ENCODE peak calls at places on chromosomes 16 and 17, in six cellular contexts. Y, E, M, D, F and I are unnamed samples.

GRCh38 chr17:8665681-8666080 is 35.2 kb upstream of the MYH10 start:
- DNase-seq in Y (no peak), E (no peak), F (no peak), M (no peak), D (no peak), I (no peak)

GRCh38 chr16:75340715-75341500 is 89.5 kb upstream of the BCAR1 start:
- DNase-seq in M (peak; percentile 21), D (no peak), Y (no peak), E (peak; percentile 59), F (peak; percentile 39), I (no peak)

GRCh38 chr17:7404737-7405412 is 978 bp upstream of the TMEM256 start:
- DNase-seq in F (peak; percentile 89), E (peak; percentile 83), Y (no peak), D (peak; percentile 90), M (no peak), I (no peak)

GRCh38 chr16:51731160-51731559 is 580.1 kb upstream of the SALL1 start:
- DNase-seq in E (no peak), D (no peak), F (no peak), Y (no peak), M (no peak), I (no peak)

GRCh38 chr16:87244646-87245197 is 72.5 kb downstream of the C16orf95 start:
- DNase-seq in E (no peak), M (no peak), D (no peak), F (no peak), Y (no peak), I (no peak)

GRCh38 chr17:73988110-73988509 is 215.4 kb upstream of the RPL38 start:
- DNase-seq in D (no peak), F (no peak), Y (no peak), E (no peak), M (no peak), I (no peak)

GRCh38 chr17:33297643-33298042 is 4.5 kb upstream of the ASIC2 start:
- DNase-seq in M (no peak), E (no peak), Y (no peak), F (no peak), D (no peak), I (no peak)

GRCh38 chr16:30379165-30379783 is 3.1 kb downstream of the SEPTIN1 start:
- DNase-seq in E (no peak), Y (no peak), M (no peak), D (no peak), F (no peak), I (no peak)

GRCh38 chr16:66873685-66874055 is 6.6 kb upstream of the PDP2 start:
- DNase-seq in Y (no peak), D (no peak), E (no peak), M (no peak), F (no peak), I (no peak)

GRCh38 chr16:56424404-56424765 is 960 bp downstream of the AMFR start:
- DNase-seq in M (no peak), F (no peak), E (peak; percentile 51), Y (no peak), D (no peak), I (no peak)

DNA sequence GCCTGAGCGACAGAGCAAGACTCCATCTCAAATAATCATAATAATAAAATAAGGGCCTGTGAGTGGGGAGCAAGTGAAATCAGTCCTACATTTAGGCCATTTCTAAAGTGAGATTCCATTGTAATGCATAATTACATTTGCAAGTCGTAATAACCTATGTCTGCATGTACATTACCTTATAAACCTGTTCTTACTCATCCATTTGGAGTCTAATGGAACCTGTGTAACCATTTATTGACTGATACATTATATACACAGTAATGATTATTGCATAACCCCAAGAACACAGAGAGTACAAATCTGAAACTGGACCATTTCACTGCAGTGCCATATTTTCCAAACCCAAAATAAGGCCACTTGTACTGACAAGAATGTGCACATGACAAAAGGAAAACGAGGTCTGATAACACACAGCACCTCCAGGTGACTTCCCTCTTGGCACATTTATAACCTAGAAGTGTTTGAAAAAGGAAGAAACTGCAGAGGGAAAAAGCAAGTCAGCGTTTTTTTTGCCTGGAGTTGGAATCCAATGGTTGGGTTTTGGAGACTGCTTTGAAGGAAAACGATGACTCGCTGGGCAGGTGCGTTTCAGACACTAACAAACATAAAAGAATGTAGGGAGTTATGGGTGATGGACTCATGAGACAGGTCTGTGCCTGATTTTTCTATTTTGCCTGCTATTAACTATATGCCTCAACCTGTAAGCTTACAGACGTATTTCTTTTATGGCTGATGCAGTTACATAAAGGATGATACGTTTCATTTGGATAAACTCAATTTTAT is 63.6 kb upstream of the KIFC3 start:
- DNase-seq in M (peak; percentile 57), E (no peak), F (no peak), Y (no peak), D (no peak), I (no peak)
- TF ChIP-seq EZH2phosphoT487 in M (no peak), E (no peak), F (no peak), Y (no peak), D (no peak), I (no peak)

GRCh38 chr17:77687921-77688320 is 270.6 kb upstream of the TNRC6C start:
- DNase-seq in Y (no peak), E (no peak), D (no peak), M (no peak), F (no peak), I (no peak)

GRCh38 chr17:77691216-77692085 is 267.1 kb upstream of the TNRC6C start:
- DNase-seq in F (peak; percentile 69), Y (no peak), D (no peak), E (no peak), M (no peak), I (no peak)

GRCh38 chr17:77688369-77688768 is 270.1 kb upstream of the TNRC6C start:
- DNase-seq in M (no peak), E (no peak), Y (no peak), D (no peak), F (no peak), I (no peak)

GRCh38 chr17:77692571-77693161 is 265.8 kb upstream of the TNRC6C start:
- DNase-seq in F (no peak), M (peak; percentile 67), Y (no peak), E (peak; percentile 88), D (no peak), I (no peak)

GRCh38 chr17:77690271-77691161 is 268.0 kb upstream of the TNRC6C start:
- DNase-seq in D (no peak), Y (no peak), F (peak; percentile 88), M (peak; percentile 7), E (peak; percentile 32), I (peak; percentile 77)
- H3K9ac ChIP-seq in D (no peak overlapping the region), Y (no peak overlapping the region), F (no peak overlapping the region), M (no peak overlapping the region), E (no peak overlapping the region), I (peak overlapping the region; percentile 39)

DNA sequence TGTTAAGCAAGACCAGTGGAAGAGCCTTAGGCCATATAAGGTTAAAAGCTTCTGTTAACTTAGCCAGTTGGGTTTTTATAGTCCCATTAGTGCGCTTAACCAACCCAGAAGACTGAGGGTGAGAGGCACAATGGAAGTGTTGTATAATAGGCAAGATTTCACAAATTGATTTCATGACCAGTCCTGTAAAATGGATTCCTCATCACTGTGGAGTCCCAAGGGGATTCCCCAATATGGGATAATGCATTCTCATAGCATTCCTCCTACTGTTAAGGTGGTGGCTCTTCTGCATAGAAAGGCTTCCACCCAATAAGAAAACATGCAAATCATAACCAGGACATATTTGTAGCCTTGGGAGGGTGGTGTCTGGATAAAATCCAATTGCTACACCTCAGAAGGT is 22.1 kb upstream of the B4GALNT2 start:
- DNase-seq in M (peak; percentile 44), F (no peak), Y (no peak), D (no peak), E (no peak), I (no peak)
- TF ChIP-seq EZH2phosphoT487 in M (no peak), F (no peak), Y (no peak), D (no peak), E (no peak), I (no peak)

GRCh38 chr17:29292992-29293889 is 707 bp downstream of the NUFIP2 start:
- DNase-seq in Y (no peak), F (peak; percentile 67), M (peak; percentile 27), D (peak; percentile 86), E (peak; percentile 84), I (peak; percentile 44)
- H3K9ac ChIP-seq in Y (peak overlapping the region; percentile 94), F (peak overlapping the region; percentile 94), M (peak overlapping the region; percentile 94), D (peak overlapping the region; percentile 71), E (peak overlapping the region; percentile 92), I (peak overlapping the region; percentile 92)